ENCODE peak calls at places on chromosomes 13 and 19, in five cellular contexts. One of them, this sample, is unnamed.

GRCh38 chr19:41427647-41428480 is 690 bp upstream of the B3GNT8 start:
- DNase-seq in kidney: peak; percentile 85
- DNase-seq in activated T-helper 9 cell treated with anti-CD3 and anti-CD28 coated beads, Interleukin-2, amount 50 U/mL, for 16 hours: peak; percentile 24
- DNase-seq in NB4: peak; percentile 71
- DNase-seq in neuronal stem cell: no peak
- DNase-seq in this sample: no peak

GRCh38 chr19:6737873-6738725 is 719 bp upstream of the GPR108 start:
- DNase-seq in kidney: peak; percentile 97
- DNase-seq in activated T-helper 9 cell treated with anti-CD3 and anti-CD28 coated beads, Interleukin-2, amount 50 U/mL, for 16 hours: peak; percentile 59
- DNase-seq in NB4: peak; percentile 87
- DNase-seq in neuronal stem cell: peak; percentile 59
- DNase-seq in this sample: peak; percentile 72

GRCh38 chr13:42047561-42048322 is 706 bp upstream of the DGKH start:
- DNase-seq in kidney: peak; percentile 83
- DNase-seq in activated T-helper 9 cell treated with anti-CD3 and anti-CD28 coated beads, Interleukin-2, amount 50 U/mL, for 16 hours: peak; percentile 15
- DNase-seq in NB4: peak; percentile 39
- DNase-seq in neuronal stem cell: peak; percentile 51
- DNase-seq in this sample: peak; percentile 15

GRCh38 chr19:18541258-18541991 is 1.9 kb downstream of the FKBP8 start:
- DNase-seq in kidney: no peak
- DNase-seq in activated T-helper 9 cell treated with anti-CD3 and anti-CD28 coated beads, Interleukin-2, amount 50 U/mL, for 16 hours: no peak
- DNase-seq in NB4: no peak
- DNase-seq in neuronal stem cell: no peak
- DNase-seq in this sample: no peak

GRCh38 chr13:109567315-109567714 is 219.1 kb downstream of the IRS2 start:
- DNase-seq in kidney: no peak
- DNase-seq in activated T-helper 9 cell treated with anti-CD3 and anti-CD28 coated beads, Interleukin-2, amount 50 U/mL, for 16 hours: no peak
- DNase-seq in NB4: no peak
- DNase-seq in neuronal stem cell: no peak
- DNase-seq in this sample: no peak

GRCh38 chr13:73608157-73608516 is 526.1 kb downstream of the KLF12 start:
- DNase-seq in kidney: no peak
- DNase-seq in activated T-helper 9 cell treated with anti-CD3 and anti-CD28 coated beads, Interleukin-2, amount 50 U/mL, for 16 hours: no peak
- DNase-seq in NB4: no peak
- DNase-seq in neuronal stem cell: no peak
- DNase-seq in this sample: no peak

GRCh38 chr19:44856438-44857083 is 10.5 kb downstream of the NECTIN2 start:
- DNase-seq in kidney: no peak
- DNase-seq in activated T-helper 9 cell treated with anti-CD3 and anti-CD28 coated beads, Interleukin-2, amount 50 U/mL, for 16 hours: no peak
- DNase-seq in NB4: peak; percentile 59
- DNase-seq in neuronal stem cell: no peak
- DNase-seq in this sample: no peak

GRCh38 chr13:44365008-44365407 is 8.6 kb upstream of the SERP2 start:
- DNase-seq in kidney: no peak
- DNase-seq in activated T-helper 9 cell treated with anti-CD3 and anti-CD28 coated beads, Interleukin-2, amount 50 U/mL, for 16 hours: no peak
- DNase-seq in NB4: no peak
- DNase-seq in neuronal stem cell: no peak
- DNase-seq in this sample: no peak

This sample was measured in activated T-cell treated with anti-CD3 and anti-CD28 coated beads, Interleukin-2, amount 50 U/mL, for 4 hours.